ENCODE peak calls at places on chromosomes 2 and 18, in seven cellular contexts. J is progenitor cell of endocrine pancreas; Z is NCI-H1105; N is Peyer's patch; B is stimulated activated CD4-positive, alpha-beta T cell treated with anti-CD3 and anti-CD28 coated beads, Interleukin-4, amount 100 ng/mL, for 4 hours; Q is left cardiac atrium; R is HEK293T. Y is an unnamed sample.

GRCh38 chr2:46847726-46848421 is 67.7 kb downstream of the MCFD2 start:
- DNase-seq in Z (no peak), J (no peak), N (no peak), Q (no peak), R (no peak), B (no peak), Y (no peak)

GRCh38 chr2:130930740-130931659 is 94.3 kb downstream of the ARHGEF4 start:
- DNase-seq in B (no peak), N (no peak), Q (no peak), J (no peak), Z (no peak), R (no peak), Y (no peak)

GRCh38 chr2:232210306-232210705 is 168.2 kb upstream of the ALPP start:
- DNase-seq in J (no peak), R (no peak), N (no peak), Q (no peak), Z (no peak), B (no peak), Y (no peak)

GRCh38 chr2:1612391-1613077 is 131.8 kb downstream of the PXDN start:
- DNase-seq in R (no peak), B (no peak), J (no peak), Q (no peak), N (no peak), Z (no peak), Y (no peak)

GRCh38 chr2:142291964-142292363 is 161.1 kb upstream of the LRP1B start:
- DNase-seq in J (no peak), Z (no peak), B (no peak), Q (no peak), R (no peak), N (no peak), Y (no peak)

GRCh38 chr2:71614976-71615768 is 161.8 kb downstream of the DYSF start:
- DNase-seq in R (no peak), Z (no peak), J (no peak), Q (peak), B (no peak), N (no peak), Y (peak)

GRCh38 chr2:8550932-8551621 is 130.8 kb upstream of the ID2 start:
- DNase-seq in Q (no peak), B (no peak), Z (no peak), R (no peak), N (no peak), J (no peak), Y (no peak)

GRCh38 chr2:96146151-96146880 is 1.1 kb upstream of the DUSP2 start:
- DNase-seq in J (no peak), N (peak), Q (no peak), R (no peak), B (peak), Z (no peak), Y (peak)

GRCh38 chr2:198326431-198326830 is 522.0 kb downstream of the PLCL1 start:
- DNase-seq in Q (no peak), N (no peak), J (no peak), Z (no peak), R (no peak), B (no peak), Y (no peak)

GRCh38 chr2:192051533-192051932 is 143.2 kb downstream of the TMEFF2 start:
- DNase-seq in N (no peak), R (no peak), J (no peak), Q (no peak), B (no peak), Z (peak), Y (no peak)

GRCh38 chr18:46250084-46250811 is 146.1 kb downstream of the HAUS1 start:
- DNase-seq in Q (no peak), R (no peak), J (no peak), N (peak), Z (no peak), B (peak), Y (peak)

GRCh38 chr2:189142893-189143759 is 36.4 kb downstream of the COL5A2 start:
- DNase-seq in J (no peak), Z (no peak), Q (no peak), R (peak), B (peak), N (no peak), Y (peak)

GRCh38 chr2:230902180-230902899 is 22.7 kb downstream of the GPR55 start:
- DNase-seq in R (peak), B (peak), N (peak), J (peak), Z (peak), Q (peak), Y (peak)

GRCh38 chr18:22790545-22791415 is 142.3 kb upstream of the RBBP8 start:
- DNase-seq in Z (no peak), Q (no peak), R (no peak), B (no peak), N (no peak), J (no peak), Y (no peak)

GRCh38 chr2:237563816-237564215 is 2.6 kb upstream of the PRLH start:
- DNase-seq in N (no peak), R (no peak), B (no peak), Q (no peak), Z (no peak), J (peak), Y (no peak)

GRCh38 chr2:31888550-31888949 is 122.3 kb downstream of the MEMO1 start:
- DNase-seq in B (no peak), Q (no peak), Z (no peak), N (no peak), R (no peak), J (no peak), Y (no peak)

GRCh38 chr2:240981273-240981672 is 17.1 kb upstream of the SNED1 start:
- DNase-seq in R (no peak), Q (no peak), Z (no peak), N (no peak), J (no peak), B (no peak), Y (no peak)

GRCh38 chr2:129347486-129348217 is 631.8 kb upstream of the RAB6C start:
- DNase-seq in J (no peak), R (no peak), Z (no peak), Q (no peak), B (no peak), N (peak), Y (no peak)

GRCh38 chr2:196233808-196234501 is 62.6 kb upstream of the STK17B start:
- DNase-seq in Z (no peak), B (no peak), Q (no peak), N (peak), R (no peak), J (no peak), Y (no peak)

GRCh38 chr2:187422277-187422676 is 25.8 kb downstream of the CALCRL start:
- DNase-seq in J (no peak), B (no peak), Q (no peak), Z (no peak), N (no peak), R (no peak), Y (no peak)

GRCh38 chr18:76055025-76055424 is 440.0 kb downstream of the ZNF516 start:
- DNase-seq in R (no peak), Q (no peak), Z (no peak), J (no peak), B (no peak), N (no peak), Y (no peak)

GRCh38 chr2:70709275-70709674 is 58.7 kb downstream of the ADD2 start:
- DNase-seq in J (no peak), N (no peak), B (no peak), R (no peak), Q (no peak), Z (no peak), Y (no peak)

GRCh38 chr2:205180730-205181129 is 501.6 kb upstream of the NRP2 start:
- DNase-seq in J (no peak), Z (no peak), B (no peak), N (no peak), R (no peak), Q (no peak), Y (no peak)

GRCh38 chr2:160486341-160486740 is 7.3 kb downstream of the RBMS1 start:
- DNase-seq in N (no peak), Q (no peak), J (no peak), R (no peak), B (no peak), Z (no peak), Y (no peak)

GRCh38 chr2:180385601-180386201 is 378.6 kb upstream of the CWC22 start:
- DNase-seq in B (no peak), Z (no peak), Q (no peak), J (no peak), R (no peak), N (no peak), Y (no peak)

GRCh38 chr2:22355816-22356433 is 1029.1 kb upstream of the KLHL29 start:
- DNase-seq in Q (peak), R (peak), B (no peak), N (peak), J (peak), Z (no peak), Y (peak)

GRCh38 chr2:168490015-168490874 is 34.2 kb downstream of the CERS6 start:
- DNase-seq in Z (no peak), B (peak), N (no peak), J (no peak), Q (no peak), R (no peak), Y (no peak)

GRCh38 chr2:233288663-233289062 is 19.0 kb upstream of the SAG start:
- DNase-seq in R (no peak), B (no peak), J (no peak), Z (no peak), Q (no peak), N (no peak), Y (no peak)

GRCh38 chr18:1958798-1959197 is 612.5 kb downstream of the METTL4 start:
- DNase-seq in Z (no peak), R (no peak), J (no peak), N (no peak), B (no peak), Q (no peak), Y (no peak)

GRCh38 chr2:212990697-212991096 is 160.7 kb downstream of the IKZF2 start:
- DNase-seq in Q (no peak), J (no peak), R (no peak), B (no peak), Z (no peak), N (no peak), Y (no peak)

GRCh38 chr18:79578396-79579260 is 101.0 kb upstream of the CTDP1 start:
- DNase-seq in R (no peak), Q (no peak), Z (no peak), B (no peak), J (no peak), N (no peak), Y (no peak)

GRCh38 chr2:96163768-96164429 is 18.7 kb upstream of the DUSP2 start:
- DNase-seq in Q (no peak), J (no peak), B (peak), Z (no peak), R (no peak), N (peak), Y (no peak)

GRCh38 chr2:194602750-194603149 is 1054.3 kb upstream of the SLC39A10 start:
- DNase-seq in N (no peak), Z (no peak), R (no peak), J (no peak), B (no peak), Q (no peak), Y (no peak)

GRCh38 chr2:23700627-23701026 is 226.3 kb downstream of the ATAD2B start:
- DNase-seq in R (no peak), Q (no peak), N (no peak), J (no peak), B (no peak), Z (no peak), Y (no peak)

GRCh38 chr2:234741976-234742375 is 209.8 kb upstream of the SH3BP4 start:
- DNase-seq in Z (no peak), J (no peak), B (no peak), N (no peak), Q (no peak), R (no peak), Y (no peak)

Y was measured in stomach.